ENCODE peak calls at places on chromosomes 4 and X, in eight cellular contexts. E is endothelial cell of umbilical vein; C is breast epithelium; Q is CD8-positive, alpha-beta memory T cell; A is heart right ventricle; M is OCI-LY7; L is heart left ventricle; K is tibial artery. S is an unnamed sample.

GRCh38 chr4:149203256-149204001 is 612.2 kb downstream of the IQCM start:
- DNase-seq in E (no peak), C (no peak), Q (no peak), A (peak; percentile 77), M (no peak), L (no peak), K (no peak), S (no peak)

GRCh38 chr4:5782829-5783476 is 72.0 kb downstream of the EVC start:
- DNase-seq in E (no peak), C (no peak), Q (no peak), A (no peak), M (no peak), L (no peak), K (peak; percentile 7), S (no peak)

GRCh38 chrX:44344194-44344593 is 722 bp upstream of the EFHC2 start:
- DNase-seq in E (no peak), C (no peak), Q (peak; percentile 82), A (no peak), M (no peak), L (peak; percentile 55), K (no peak), S (no peak)

GRCh38 chrX:10900585-10901289 is 210.4 kb upstream of the HCCS start:
- DNase-seq in E (no peak), C (no peak), Q (no peak), A (no peak), M (no peak), L (no peak), K (no peak), S (no peak)

GRCh38 chr4:48831532-48832015 is 686 bp downstream of the OCIAD1 start:
- DNase-seq in E (peak; percentile 52), C (no peak), Q (no peak), A (no peak), M (peak; percentile 58), L (no peak), K (no peak), S (no peak)

GRCh38 chr4:162683659-162684370 is 482.9 kb downstream of the NAF1 start:
- DNase-seq in E (no peak), C (no peak), Q (no peak), A (no peak), M (no peak), L (no peak), K (no peak), S (no peak)

GRCh38 chr4:96102541-96103018 is 262.7 kb downstream of the PDHA2 start:
- DNase-seq in E (peak; percentile 1), C (no peak), Q (no peak), A (no peak), M (no peak), L (no peak), K (no peak), S (no peak)

GRCh38 chr4:15786743-15787142 is 8.6 kb downstream of the CD38 start:
- DNase-seq in E (no peak), C (no peak), Q (no peak), A (no peak), M (no peak), L (no peak), K (no peak), S (no peak)

GRCh38 chr4:2937146-2937857 is 25.9 kb downstream of the NOP14 start:
- DNase-seq in E (no peak), C (peak; percentile 65), Q (peak; percentile 57), A (no peak), M (no peak), L (peak; percentile 62), K (peak; percentile 56), S (peak; percentile 18)

GRCh38 chr4:103372002-103372558 is 173.9 kb upstream of the CENPE start:
- DNase-seq in E (peak; percentile 11), C (no peak), Q (no peak), A (no peak), M (no peak), L (no peak), K (no peak), S (no peak)

GRCh38 chr4:18214656-18215055 is 193.1 kb upstream of the LCORL start:
- DNase-seq in E (no peak), C (no peak), Q (no peak), A (no peak), M (no peak), L (no peak), K (no peak), S (no peak)

GRCh38 chr4:113411496-113411938 is 350.0 kb downstream of the CAMK2D start:
- DNase-seq in E (no peak), C (no peak), Q (no peak), A (peak; percentile 23), M (no peak), L (no peak), K (no peak), S (no peak)

GRCh38 chrX:34915463-34916225 is 27.0 kb upstream of the FAM47B start:
- DNase-seq in E (no peak), C (no peak), Q (no peak), A (no peak), M (no peak), L (no peak), K (no peak), S (no peak)

GRCh38 chrX:131571348-131571747 is 27.5 kb downstream of the OR13H1 start:
- DNase-seq in E (no peak), C (no peak), Q (no peak), A (no peak), M (no peak), L (no peak), K (no peak), S (no peak)

GRCh38 chr4:156941940-156942548 is 29.6 kb downstream of the PDGFC start:
- DNase-seq in E (peak; percentile 88), C (peak; percentile 52), Q (no peak), A (peak; percentile 19), M (no peak), L (no peak), K (no peak), S (no peak)

GRCh38 chr4:147480891-147481576 is at the start of gene EDNRA:
- DNase-seq in E (no peak), C (no peak), Q (no peak), A (peak; percentile 68), M (no peak), L (peak; percentile 68), K (peak; percentile 73), S (peak; percentile 51)

GRCh38 chr4:41713768-41714167 is 34.8 kb downstream of the PHOX2B start:
- DNase-seq in E (no peak), C (no peak), Q (no peak), A (no peak), M (no peak), L (no peak), K (no peak), S (no peak)

GRCh38 chr4:155077860-155078259 is 130.6 kb upstream of the NPY2R start:
- DNase-seq in E (no peak), C (no peak), Q (no peak), A (no peak), M (no peak), L (no peak), K (no peak), S (no peak)

GRCh38 chr4:155071962-155072361 is 136.5 kb upstream of the NPY2R start:
- DNase-seq in E (peak; percentile 13), C (no peak), Q (no peak), A (no peak), M (no peak), L (no peak), K (no peak), S (no peak)

GRCh38 chr4:155072417-155072816 is 136.0 kb upstream of the NPY2R start:
- DNase-seq in E (no peak), C (no peak), Q (no peak), A (no peak), M (no peak), L (no peak), K (no peak), S (no peak)

DNA sequence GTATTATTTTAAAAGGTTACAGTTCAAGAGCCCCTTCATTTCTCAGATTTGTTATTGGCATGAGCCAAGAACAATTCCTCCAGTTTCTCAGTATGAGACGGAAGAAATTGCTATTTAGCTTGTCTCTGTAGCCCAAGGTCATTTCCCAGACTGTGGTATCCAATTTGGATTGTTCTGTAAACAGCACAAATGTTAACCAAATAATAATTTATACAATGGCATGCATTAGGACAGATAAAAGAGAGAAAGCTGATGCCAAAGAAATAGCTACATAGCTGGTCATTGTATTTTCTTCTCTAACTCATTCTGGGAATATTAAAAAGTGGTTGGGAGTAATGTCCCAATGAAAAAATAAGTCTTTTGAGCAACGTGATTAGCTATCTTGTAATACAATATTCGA is 134.6 kb upstream of the NPY2R start:
- DNase-seq in E (peak; percentile 10), C (no peak), Q (no peak), A (no peak), M (no peak), L (no peak), K (no peak), S (no peak)
- H3K27ac ChIP-seq in E (no peak overlapping the region), C (no peak overlapping the region), Q (no peak overlapping the region), A (no peak overlapping the region), M (no peak overlapping the region), L (no peak overlapping the region), K (no peak overlapping the region), S (no peak overlapping the region)

GRCh38 chr4:57097711-57098110 is 12.5 kb downstream of the IGFBP7 start:
- DNase-seq in E (no peak), C (no peak), Q (no peak), A (no peak), M (no peak), L (no peak), K (no peak), S (no peak)
- H3K4me1 ChIP-seq in E (peaks cover 42% of the 10 kb centered on the region), C (no peaks in the 10 kb centered on the region), Q (no peaks in the 10 kb centered on the region), A (peaks cover 98% of the 10 kb centered on the region), M (no peaks in the 10 kb centered on the region), L (peaks cover 20% of the 10 kb centered on the region), K (peaks cover 52% of the 10 kb centered on the region), S (no peaks in the 10 kb centered on the region)

DNA sequence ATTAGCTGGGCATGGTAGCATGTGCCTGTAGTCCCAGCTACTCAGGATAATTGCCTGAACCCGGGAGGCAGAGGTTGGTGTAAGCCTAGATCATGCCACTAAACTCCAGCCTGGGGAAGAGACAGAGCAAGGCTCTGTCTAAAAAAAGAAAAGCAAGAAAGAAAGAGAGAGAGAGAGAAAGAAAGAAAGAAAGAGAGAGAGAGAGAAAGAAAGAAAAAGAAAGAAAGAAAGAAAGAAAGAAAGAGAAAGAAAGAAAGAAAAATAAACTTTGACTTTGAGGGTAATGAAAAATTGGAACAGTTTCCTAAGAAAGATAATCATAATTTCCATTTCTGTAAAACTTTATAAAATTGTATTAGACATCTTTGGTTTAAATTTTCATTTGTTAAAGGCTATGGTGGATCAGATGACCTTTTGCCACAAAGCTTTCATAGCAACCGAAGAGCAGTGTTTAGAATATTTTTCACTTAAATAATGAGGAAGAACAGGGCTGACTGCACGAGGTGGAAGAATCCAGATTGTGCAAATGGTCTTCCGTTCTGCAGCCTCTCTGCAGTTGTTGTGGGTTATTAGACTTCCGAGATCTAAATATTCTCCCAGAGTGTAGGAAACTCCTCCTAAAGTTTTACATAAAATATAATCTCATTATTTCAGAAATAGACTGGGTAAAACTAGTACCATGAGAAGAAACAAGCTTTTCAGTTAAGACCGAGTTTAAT is 55.9 kb downstream of the RBM47 start:
- DNase-seq in E (no peak), C (no peak), Q (no peak), A (no peak), M (peak; percentile 62), L (no peak), K (no peak), S (no peak)
- H3K27ac ChIP-seq in E (no peak overlapping the region), C (peak overlapping the region; percentile 40), Q (no peak overlapping the region), A (peak overlapping the region; percentile 45), M (no peak overlapping the region), L (peak overlapping the region; percentile 84), K (no peak overlapping the region), S (no peak overlapping the region)

GRCh38 chrX:133389975-133390374 is 25.3 kb downstream of the GPC4 start:
- DNase-seq in E (no peak), C (no peak), Q (no peak), A (no peak), M (no peak), L (no peak), K (no peak), S (peak; percentile 29)
- H3K4me1 ChIP-seq in E (no peaks in the 10 kb centered on the region), C (no peaks in the 10 kb centered on the region), Q (no peaks in the 10 kb centered on the region), A (no peaks in the 10 kb centered on the region), M (no peaks in the 10 kb centered on the region), L (no peaks in the 10 kb centered on the region), K (no peaks in the 10 kb centered on the region), S (peaks cover 9% of the 10 kb centered on the region)

S was measured in psoas muscle.